ENCODE peak calls at places on chromosome 21, in seven cellular contexts. One of them, this sample, is unnamed.
A peak's percentile ranks its signal among the peaks of the same experiment; 100 is the strongest.

GRCh38 chr21:38954450-38955059 is 148.8 kb downstream of the ETS2 start:
- DNase-seq in stomach: peak; percentile 51
- DNase-seq in NB4: no peak
- DNase-seq in amniotic epithelial cell: no peak
- DNase-seq in ovary: no peak
- DNase-seq in lower lobe of right lung: no peak
- DNase-seq in right lobe of liver: no peak
- DNase-seq in this sample: no peak

GRCh38 chr21:21415741-21416140 is 417.5 kb downstream of the NCAM2 start:
- DNase-seq in stomach: no peak
- DNase-seq in NB4: no peak
- DNase-seq in amniotic epithelial cell: peak; percentile 40
- DNase-seq in ovary: no peak
- DNase-seq in lower lobe of right lung: no peak
- DNase-seq in right lobe of liver: no peak
- DNase-seq in this sample: no peak

GRCh38 chr21:42609806-42610205 is 43.6 kb upstream of the PDE9A start:
- DNase-seq in stomach: no peak
- DNase-seq in NB4: peak; percentile 36
- DNase-seq in amniotic epithelial cell: no peak
- DNase-seq in ovary: no peak
- DNase-seq in lower lobe of right lung: no peak
- DNase-seq in right lobe of liver: no peak
- DNase-seq in this sample: no peak

GRCh38 chr21:45294509-45295291 is 7.0 kb upstream of the POFUT2 start:
- DNase-seq in stomach: peak; percentile 54
- DNase-seq in NB4: no peak
- DNase-seq in amniotic epithelial cell: peak; percentile 100
- DNase-seq in ovary: peak; percentile 98
- DNase-seq in lower lobe of right lung: peak; percentile 64
- DNase-seq in right lobe of liver: peak; percentile 67
- DNase-seq in this sample: no peak

GRCh38 chr21:44508711-44509445 is 31.1 kb downstream of the KRTAP10-1 start:
- DNase-seq in stomach: no peak
- DNase-seq in NB4: no peak
- DNase-seq in amniotic epithelial cell: no peak
- DNase-seq in ovary: no peak
- DNase-seq in lower lobe of right lung: peak; percentile 32
- DNase-seq in right lobe of liver: peak; percentile 17
- DNase-seq in this sample: no peak

GRCh38 chr21:39115659-39116235 is 67.5 kb downstream of the PSMG1 start:
- DNase-seq in stomach: no peak
- DNase-seq in NB4: no peak
- DNase-seq in amniotic epithelial cell: no peak
- DNase-seq in ovary: no peak
- DNase-seq in lower lobe of right lung: no peak
- DNase-seq in right lobe of liver: no peak
- DNase-seq in this sample: no peak

GRCh38 chr21:8988696-8989095 is 1532.7 kb upstream of the TPTE start:
- DNase-seq in stomach: no peak
- DNase-seq in NB4: no peak
- DNase-seq in amniotic epithelial cell: no peak
- DNase-seq in ovary: no peak
- DNase-seq in lower lobe of right lung: no peak
- DNase-seq in right lobe of liver: no peak
- DNase-seq in this sample: no peak

GRCh38 chr21:15850645-15851044 is 120.9 kb downstream of the USP25 start:
- DNase-seq in stomach: no peak
- DNase-seq in NB4: no peak
- DNase-seq in amniotic epithelial cell: peak; percentile 71
- DNase-seq in ovary: no peak
- DNase-seq in lower lobe of right lung: no peak
- DNase-seq in right lobe of liver: no peak
- DNase-seq in this sample: no peak

GRCh38 chr21:23119491-23119890 is 2121.3 kb downstream of the NCAM2 start:
- DNase-seq in stomach: no peak
- DNase-seq in NB4: no peak
- DNase-seq in amniotic epithelial cell: no peak
- DNase-seq in ovary: no peak
- DNase-seq in lower lobe of right lung: no peak
- DNase-seq in right lobe of liver: no peak
- DNase-seq in this sample: no peak

GRCh38 chr21:39077816-39078215 is 105.4 kb downstream of the PSMG1 start:
- DNase-seq in stomach: no peak
- DNase-seq in NB4: peak; percentile 57
- DNase-seq in amniotic epithelial cell: peak; percentile 6
- DNase-seq in ovary: no peak
- DNase-seq in lower lobe of right lung: no peak
- DNase-seq in right lobe of liver: no peak
- DNase-seq in this sample: peak; percentile 73

GRCh38 chr21:32281531-32281930 is 2.7 kb upstream of the MIS18A start:
- DNase-seq in stomach: no peak
- DNase-seq in NB4: no peak
- DNase-seq in amniotic epithelial cell: peak; percentile 33
- DNase-seq in ovary: no peak
- DNase-seq in lower lobe of right lung: no peak
- DNase-seq in right lobe of liver: no peak
- DNase-seq in this sample: peak; percentile 18

GRCh38 chr21:42635848-42636534 is 17.4 kb upstream of the PDE9A start:
- DNase-seq in stomach: no peak
- DNase-seq in NB4: no peak
- DNase-seq in amniotic epithelial cell: peak; percentile 12
- DNase-seq in ovary: no peak
- DNase-seq in lower lobe of right lung: peak; percentile 6
- DNase-seq in right lobe of liver: no peak
- DNase-seq in this sample: no peak

GRCh38 chr21:33078907-33079582 is 9.1 kb downstream of the OLIG1 start:
- DNase-seq in stomach: no peak
- DNase-seq in NB4: peak; percentile 94
- DNase-seq in amniotic epithelial cell: peak; percentile 42
- DNase-seq in ovary: no peak
- DNase-seq in lower lobe of right lung: no peak
- DNase-seq in right lobe of liver: no peak
- DNase-seq in this sample: peak; percentile 95

GRCh38 chr21:30430170-30430655 is at the start of gene KRTAP13-4:
- DNase-seq in stomach: no peak
- DNase-seq in NB4: no peak
- DNase-seq in amniotic epithelial cell: no peak
- DNase-seq in ovary: no peak
- DNase-seq in lower lobe of right lung: no peak
- DNase-seq in right lobe of liver: no peak
- DNase-seq in this sample: no peak

GRCh38 chr21:34996304-34997081 is 52.6 kb downstream of the RUNX1 start:
- DNase-seq in stomach: no peak
- DNase-seq in NB4: no peak
- DNase-seq in amniotic epithelial cell: peak; percentile 87
- DNase-seq in ovary: no peak
- DNase-seq in lower lobe of right lung: peak; percentile 76
- DNase-seq in right lobe of liver: no peak
- DNase-seq in this sample: no peak

GRCh38 chr21:43611598-43612369 is 47.5 kb downstream of the HSF2BP start:
- DNase-seq in stomach: peak; percentile 78
- DNase-seq in NB4: peak; percentile 51
- DNase-seq in amniotic epithelial cell: peak; percentile 67
- DNase-seq in ovary: peak; percentile 81
- DNase-seq in lower lobe of right lung: peak; percentile 71
- DNase-seq in right lobe of liver: peak; percentile 77
- DNase-seq in this sample: peak; percentile 27

GRCh38 chr21:42262826-42263225 is 43.9 kb downstream of the ABCG1 start:
- DNase-seq in stomach: peak; percentile 88
- DNase-seq in NB4: no peak
- DNase-seq in amniotic epithelial cell: peak; percentile 58
- DNase-seq in ovary: peak; percentile 31
- DNase-seq in lower lobe of right lung: peak; percentile 86
- DNase-seq in right lobe of liver: peak; percentile 79
- DNase-seq in this sample: no peak

GRCh38 chr21:43644609-43645008 is 14.7 kb downstream of the HSF2BP start:
- DNase-seq in stomach: no peak
- DNase-seq in NB4: no peak
- DNase-seq in amniotic epithelial cell: peak; percentile 81
- DNase-seq in ovary: no peak
- DNase-seq in lower lobe of right lung: no peak
- DNase-seq in right lobe of liver: no peak
- DNase-seq in this sample: peak; percentile 31

GRCh38 chr21:44437696-44438431 is 17.4 kb upstream of the LRRC3 start:
- DNase-seq in stomach: no peak
- DNase-seq in NB4: no peak
- DNase-seq in amniotic epithelial cell: no peak
- DNase-seq in ovary: no peak
- DNase-seq in lower lobe of right lung: peak; percentile 30
- DNase-seq in right lobe of liver: peak; percentile 21
- DNase-seq in this sample: no peak

GRCh38 chr21:26087223-26087918 is 83.2 kb downstream of the APP start:
- DNase-seq in stomach: no peak
- DNase-seq in NB4: no peak
- DNase-seq in amniotic epithelial cell: no peak
- DNase-seq in ovary: no peak
- DNase-seq in lower lobe of right lung: no peak
- DNase-seq in right lobe of liver: no peak
- DNase-seq in this sample: no peak

GRCh38 chr21:41819236-41819855 is 52.5 kb upstream of the RIPK4 start:
- DNase-seq in stomach: no peak
- DNase-seq in NB4: no peak
- DNase-seq in amniotic epithelial cell: no peak
- DNase-seq in ovary: no peak
- DNase-seq in lower lobe of right lung: no peak
- DNase-seq in right lobe of liver: no peak
- DNase-seq in this sample: no peak

GRCh38 chr21:16372546-16372945 is 642.8 kb downstream of the USP25 start:
- DNase-seq in stomach: no peak
- DNase-seq in NB4: no peak
- DNase-seq in amniotic epithelial cell: no peak
- DNase-seq in ovary: no peak
- DNase-seq in lower lobe of right lung: no peak
- DNase-seq in right lobe of liver: no peak
- DNase-seq in this sample: no peak

GRCh38 chr21:43321611-43322010 is 105.3 kb downstream of the SIK1 start:
- DNase-seq in stomach: no peak
- DNase-seq in NB4: no peak
- DNase-seq in amniotic epithelial cell: no peak
- DNase-seq in ovary: no peak
- DNase-seq in lower lobe of right lung: no peak
- DNase-seq in right lobe of liver: no peak
- DNase-seq in this sample: no peak

GRCh38 chr21:44846485-44847260 is 26.8 kb downstream of the PTTG1IP start:
- DNase-seq in stomach: peak; percentile 60
- DNase-seq in NB4: peak; percentile 90
- DNase-seq in amniotic epithelial cell: peak; percentile 37
- DNase-seq in ovary: peak; percentile 20
- DNase-seq in lower lobe of right lung: peak; percentile 79
- DNase-seq in right lobe of liver: peak; percentile 54
- DNase-seq in this sample: peak; percentile 85

GRCh38 chr21:34965200-34966174 is 83.6 kb downstream of the RUNX1 start:
- DNase-seq in stomach: no peak
- DNase-seq in NB4: no peak
- DNase-seq in amniotic epithelial cell: peak; percentile 75
- DNase-seq in ovary: no peak
- DNase-seq in lower lobe of right lung: no peak
- DNase-seq in right lobe of liver: no peak
- DNase-seq in this sample: peak; percentile 76

GRCh38 chr21:46562964-46563607 is 41.8 kb downstream of the S100B start:
- DNase-seq in stomach: no peak
- DNase-seq in NB4: no peak
- DNase-seq in amniotic epithelial cell: no peak
- DNase-seq in ovary: no peak
- DNase-seq in lower lobe of right lung: peak; percentile 44
- DNase-seq in right lobe of liver: no peak
- DNase-seq in this sample: no peak

GRCh38 chr21:35932232-35932911 is 128.0 kb downstream of the SETD4 start:
- DNase-seq in stomach: no peak
- DNase-seq in NB4: peak; percentile 94
- DNase-seq in amniotic epithelial cell: peak; percentile 96
- DNase-seq in ovary: peak; percentile 27
- DNase-seq in lower lobe of right lung: peak; percentile 48
- DNase-seq in right lobe of liver: no peak
- DNase-seq in this sample: peak; percentile 100

GRCh38 chr21:27649323-27649722 is 682.4 kb upstream of the ADAMTS5 start:
- DNase-seq in stomach: no peak
- DNase-seq in NB4: no peak
- DNase-seq in amniotic epithelial cell: peak; percentile 86
- DNase-seq in ovary: no peak
- DNase-seq in lower lobe of right lung: no peak
- DNase-seq in right lobe of liver: no peak
- DNase-seq in this sample: no peak

GRCh38 chr21:44817914-44818635 is at the start of gene SUMO3:
- DNase-seq in stomach: peak; percentile 86
- DNase-seq in NB4: peak; percentile 85
- DNase-seq in amniotic epithelial cell: peak; percentile 63
- DNase-seq in ovary: peak; percentile 85
- DNase-seq in lower lobe of right lung: peak; percentile 87
- DNase-seq in right lobe of liver: peak; percentile 81
- DNase-seq in this sample: peak; percentile 69

GRCh38 chr21:38824124-38824822 is 18.5 kb downstream of the ETS2 start:
- DNase-seq in stomach: no peak
- DNase-seq in NB4: no peak
- DNase-seq in amniotic epithelial cell: peak; percentile 95
- DNase-seq in ovary: no peak
- DNase-seq in lower lobe of right lung: no peak
- DNase-seq in right lobe of liver: peak; percentile 63
- DNase-seq in this sample: no peak